ENCODE peak calls at places on chromosomes 4 and X, in seven cellular contexts. X is Caki2, E is GM10248, O is WTC11, V is immature natural killer cell, G is ACHN, L is D341Med. Q is an unnamed sample.
A peak's percentile ranks its signal among the peaks of the same experiment; 100 is the strongest.

GRCh38 chr4:166808380-166808779 is 425.9 kb downstream of the SPOCK3 start:
- DNase-seq in X (no peak), E (no peak), O (no peak), V (no peak), G (no peak), L (no peak), Q (no peak)

GRCh38 chrX:69372435-69372834 is 131.7 kb upstream of the NALF2 start:
- DNase-seq in X (no peak), E (no peak), O (no peak), V (no peak), G (no peak), L (no peak), Q (no peak)

GRCh38 chr4:7360802-7361201 is 73.9 kb downstream of the PSAPL1 start:
- DNase-seq in X (no peak), E (no peak), O (no peak), V (no peak), G (no peak), L (no peak), Q (no peak)

GRCh38 chr4:99811850-99812249 is 4.8 kb upstream of the DAPP1 start:
- DNase-seq in X (no peak), E (peak; percentile 22), O (no peak), V (peak; percentile 27), G (peak; percentile 51), L (peak; percentile 55), Q (peak; percentile 55)

GRCh38 chrX:49137492-49137891 is 14.0 kb upstream of the GPKOW start:
- DNase-seq in X (no peak), E (no peak), O (no peak), V (no peak), G (no peak), L (no peak), Q (no peak)

GRCh38 chrX:30215357-30215843 is at the start of gene MAGEB2:
- DNase-seq in X (no peak), E (no peak), O (peak; percentile 29), V (no peak), G (no peak), L (no peak), Q (no peak)

GRCh38 chr4:94635172-94635571 is 122.6 kb upstream of the BMPR1B start:
- DNase-seq in X (peak; percentile 39), E (no peak), O (no peak), V (no peak), G (no peak), L (no peak), Q (no peak)

GRCh38 chr4:25916870-25917269 is 2.9 kb downstream of the SMIM20 start:
- DNase-seq in X (no peak), E (no peak), O (no peak), V (no peak), G (no peak), L (no peak), Q (no peak)

GRCh38 chr4:27123050-27123768 is 262.6 kb downstream of the STIM2 start:
- DNase-seq in X (no peak), E (no peak), O (peak; percentile 34), V (no peak), G (no peak), L (no peak), Q (no peak)

GRCh38 chr4:83618991-83619390 is 83.1 kb downstream of the GPAT3 start:
- DNase-seq in X (no peak), E (no peak), O (no peak), V (no peak), G (peak; percentile 31), L (no peak), Q (no peak)

GRCh38 chrX:71532078-71532752 is 689 bp upstream of the OGT start:
- DNase-seq in X (peak; percentile 51), E (no peak), O (no peak), V (peak; percentile 70), G (peak; percentile 58), L (no peak), Q (peak; percentile 75)

GRCh38 chr4:46844325-46844917 is 64.6 kb downstream of the COX7B2 start:
- DNase-seq in X (peak; percentile 12), E (peak; percentile 26), O (peak; percentile 34), V (peak; percentile 47), G (peak; percentile 52), L (peak; percentile 39), Q (no peak)

GRCh38 chr4:181157647-181158046 is 1085.6 kb upstream of the TENM3 start:
- DNase-seq in X (no peak), E (no peak), O (no peak), V (no peak), G (no peak), L (no peak), Q (no peak)

GRCh38 chr4:155745984-155746383 is 12.8 kb upstream of the GUCY1B1 start:
- DNase-seq in X (peak; percentile 78), E (no peak), O (no peak), V (no peak), G (peak; percentile 82), L (no peak), Q (no peak)

GRCh38 chr4:2649604-2650114 is 106.5 kb downstream of the TNIP2 start:
- DNase-seq in X (no peak), E (no peak), O (no peak), V (no peak), G (no peak), L (no peak), Q (no peak)

GRCh38 chr4:13992975-13993495 is 365.5 kb upstream of the BOD1L1 start:
- DNase-seq in X (no peak), E (no peak), O (no peak), V (no peak), G (no peak), L (no peak), Q (no peak)

GRCh38 chr4:73599182-73599581 is 21.1 kb downstream of the RASSF6 start:
- DNase-seq in X (peak; percentile 81), E (no peak), O (peak; percentile 40), V (no peak), G (peak; percentile 29), L (no peak), Q (no peak)

GRCh38 chr4:113636438-113636818 is 125.1 kb downstream of the CAMK2D start:
- DNase-seq in X (no peak), E (peak; percentile 24), O (no peak), V (peak; percentile 52), G (no peak), L (no peak), Q (peak; percentile 48)

GRCh38 chr4:155832664-155833063 is 33.4 kb downstream of the ASIC5 start:
- DNase-seq in X (no peak), E (no peak), O (no peak), V (no peak), G (no peak), L (no peak), Q (no peak)

GRCh38 chrX:98071331-98071730 is 1187.6 kb downstream of the RPA4 start:
- DNase-seq in X (no peak), E (no peak), O (no peak), V (no peak), G (no peak), L (no peak), Q (no peak)

GRCh38 chr4:139919513-139919912 is 234.5 kb downstream of the MAML3 start:
- DNase-seq in X (no peak), E (no peak), O (no peak), V (no peak), G (no peak), L (no peak), Q (no peak)

GRCh38 chr4:173257732-173258717 is 76.1 kb downstream of the HMGB2 start:
- DNase-seq in X (peak; percentile 47), E (peak; percentile 44), O (peak; percentile 77), V (peak; percentile 31), G (peak; percentile 73), L (peak; percentile 76), Q (peak; percentile 51)

GRCh38 chr4:6199344-6199921 is 916 bp downstream of the JAKMIP1 start:
- DNase-seq in X (no peak), E (peak; percentile 46), O (no peak), V (peak; percentile 27), G (no peak), L (peak; percentile 63), Q (peak; percentile 63)

GRCh38 chr4:138405934-138406567 is 163.9 kb upstream of the SLC7A11 start:
- DNase-seq in X (no peak), E (peak; percentile 15), O (no peak), V (no peak), G (no peak), L (no peak), Q (no peak)

GRCh38 chr4:143431526-143432257 is 81.8 kb upstream of the SMARCA5 start:
- DNase-seq in X (no peak), E (no peak), O (peak; percentile 20), V (no peak), G (no peak), L (no peak), Q (no peak)

GRCh38 chr4:7668826-7669225 is 234.1 kb upstream of the PSAPL1 start:
- DNase-seq in X (no peak), E (no peak), O (no peak), V (no peak), G (no peak), L (no peak), Q (no peak)

GRCh38 chr4:99965173-99965572 is 15.1 kb upstream of the H2AZ1 start:
- DNase-seq in X (no peak), E (no peak), O (no peak), V (no peak), G (no peak), L (no peak), Q (no peak)

GRCh38 chr4:74675673-74676279 is 118.5 kb downstream of the BTC start:
- DNase-seq in X (peak; percentile 64), E (peak; percentile 18), O (no peak), V (peak; percentile 2), G (peak; percentile 75), L (peak; percentile 51), Q (peak; percentile 12)

GRCh38 chrX:2397648-2398340 is 103.0 kb downstream of the DHRSX start:
- DNase-seq in X (peak; percentile 67), E (no peak), O (no peak), V (no peak), G (peak; percentile 33), L (peak; percentile 65), Q (no peak)

GRCh38 chr4:20326977-20327376 is 75.3 kb downstream of the SLIT2 start:
- DNase-seq in X (no peak), E (no peak), O (no peak), V (no peak), G (no peak), L (no peak), Q (no peak)